ENCODE peak calls at places on chromosome 9, in eight cellular contexts. R, E, Q, C, N, H, S and O are unnamed samples.

GRCh38 chr9:105295986-105296385 is 51.5 kb downstream of the SLC44A1 start:
- DNase-seq in R (no peak), E (no peak), Q (no peak), C (no peak), N (no peak), H (no peak), S (no peak), O (no peak)

GRCh38 chr9:126591922-126592321 is 21.8 kb upstream of the LMX1B start:
- DNase-seq in R (no peak), E (no peak), Q (no peak), C (no peak), N (no peak), H (no peak), S (no peak), O (no peak)

GRCh38 chr9:129712595-129713524 is 40.0 kb downstream of the PTGES start:
- DNase-seq in R (no peak), E (peak), Q (no peak), C (no peak), N (no peak), H (no peak), S (peak), O (no peak)

GRCh38 chr9:22813520-22813919 is 366.9 kb downstream of the DMRTA1 start:
- DNase-seq in R (no peak), E (peak), Q (no peak), C (no peak), N (no peak), H (peak), S (no peak), O (peak)

GRCh38 chr9:131717719-131718460 is 22.0 kb downstream of the RAPGEF1 start:
- DNase-seq in R (no peak), E (no peak), Q (no peak), C (peak), N (no peak), H (no peak), S (no peak), O (no peak)

GRCh38 chr9:34568783-34569182 is 20.7 kb downstream of the CNTFR start:
- DNase-seq in R (no peak), E (no peak), Q (no peak), C (no peak), N (no peak), H (no peak), S (no peak), O (no peak)

GRCh38 chr9:10706788-10707187 is 94.0 kb upstream of the PTPRD start:
- DNase-seq in R (no peak), E (no peak), Q (no peak), C (no peak), N (no peak), H (no peak), S (no peak), O (no peak)

GRCh38 chr9:81125446-81126092 is 563.8 kb downstream of the TLE1 start:
- DNase-seq in R (no peak), E (no peak), Q (no peak), C (no peak), N (no peak), H (no peak), S (no peak), O (peak)

GRCh38 chr9:86942352-86943222 is 4.7 kb downstream of the GAS1 start:
- DNase-seq in R (no peak), E (no peak), Q (no peak), C (no peak), N (no peak), H (no peak), S (no peak), O (no peak)

GRCh38 chr9:122819326-122819725 is 9.1 kb downstream of the PDCL start:
- DNase-seq in R (no peak), E (peak), Q (no peak), C (no peak), N (no peak), H (no peak), S (peak), O (no peak)

GRCh38 chr9:97425992-97426336 is 14.1 kb downstream of the TDRD7 start:
- DNase-seq in R (no peak), E (no peak), Q (no peak), C (no peak), N (no peak), H (no peak), S (no peak), O (no peak)

GRCh38 chr9:127021664-127022337 is 100.6 kb downstream of the ANGPTL2 start:
- DNase-seq in R (no peak), E (peak), Q (no peak), C (no peak), N (no peak), H (no peak), S (no peak), O (no peak)

GRCh38 chr9:13823021-13823420 is 490.9 kb downstream of the NFIB start:
- DNase-seq in R (no peak), E (no peak), Q (no peak), C (no peak), N (no peak), H (no peak), S (no peak), O (no peak)

GRCh38 chr9:124419832-124420489 is 4.7 kb upstream of the PSMB7 start:
- DNase-seq in R (no peak), E (no peak), Q (no peak), C (no peak), N (no peak), H (no peak), S (no peak), O (no peak)

GRCh38 chr9:37916471-37917314 is 12.8 kb upstream of the SLC25A51 start:
- DNase-seq in R (no peak), E (no peak), Q (no peak), C (no peak), N (no peak), H (no peak), S (peak), O (no peak)

GRCh38 chr9:69180670-69181069 is 6.6 kb downstream of the TJP2 start:
- DNase-seq in R (no peak), E (peak), Q (no peak), C (peak), N (peak), H (peak), S (peak), O (peak)

GRCh38 chr9:97802276-97802675 is 50.8 kb upstream of the FOXE1 start:
- DNase-seq in R (no peak), E (no peak), Q (no peak), C (no peak), N (no peak), H (no peak), S (no peak), O (peak)

GRCh38 chr9:87872079-87872624 is 10.5 kb upstream of the SPATA31E1 start:
- DNase-seq in R (no peak), E (no peak), Q (no peak), C (no peak), N (no peak), H (no peak), S (no peak), O (no peak)

GRCh38 chr9:137435980-137436760 is 5.0 kb downstream of the ENTPD8 start:
- DNase-seq in R (no peak), E (no peak), Q (no peak), C (peak), N (no peak), H (no peak), S (peak), O (peak)

GRCh38 chr9:13279284-13280162 is at the start of gene MPDZ:
- DNase-seq in R (no peak), E (peak), Q (no peak), C (no peak), N (no peak), H (peak), S (peak), O (no peak)

GRCh38 chr9:38227656-38228055 is 158.6 kb upstream of the SHB start:
- DNase-seq in R (no peak), E (no peak), Q (peak), C (no peak), N (no peak), H (peak), S (no peak), O (no peak)

GRCh38 chr9:109371374-109371773 is 50.5 kb upstream of the EPB41L4B start:
- DNase-seq in R (no peak), E (no peak), Q (no peak), C (peak), N (no peak), H (no peak), S (no peak), O (no peak)

GRCh38 chr9:4489919-4490704 is at the start of gene SLC1A1:
- DNase-seq in R (peak), E (no peak), Q (no peak), C (peak), N (no peak), H (peak), S (peak), O (peak)

GRCh38 chr9:135090547-135090946 is 3.1 kb downstream of the OLFM1 start:
- DNase-seq in R (no peak), E (no peak), Q (no peak), C (no peak), N (no peak), H (no peak), S (no peak), O (no peak)

GRCh38 chr9:113164536-113165300 is 13.9 kb downstream of the SLC31A2 start:
- DNase-seq in R (no peak), E (no peak), Q (no peak), C (no peak), N (no peak), H (no peak), S (peak), O (no peak)

GRCh38 chr9:114611516-114612271 is 603 bp downstream of the TMEM268 start:
- DNase-seq in R (peak), E (no peak), Q (peak), C (peak), N (peak), H (peak), S (peak), O (peak)